ENCODE peak calls at places on chromosome 15, in seven cellular contexts. V is EL; A is HuH-7; L is endothelial cell; T is left lobe of liver; S is stimulated activated CD4-positive, alpha-beta T cell treated with anti-CD3 and anti-CD28 coated beads, Interleukin-2, amount 100 ng/mL, for 48 hours; O is AG04450. Q is an unnamed sample.
A peak's percentile ranks its signal among the peaks of the same experiment; 100 is the strongest.

GRCh38 chr15:44598892-44599291 is 61.9 kb downstream of the EIF3J start:
- DNase-seq in V (peak; percentile 68), A (no peak), L (no peak), T (no peak), S (no peak), O (peak; percentile 29), Q (no peak)

GRCh38 chr15:47673343-47673761 is 44.0 kb upstream of the SEMA6D start:
- DNase-seq in V (no peak), A (no peak), L (no peak), T (no peak), S (no peak), O (no peak), Q (no peak)

GRCh38 chr15:60130398-60130797 is 126.3 kb downstream of the FOXB1 start:
- DNase-seq in V (no peak), A (no peak), L (no peak), T (no peak), S (no peak), O (no peak), Q (no peak)

GRCh38 chr15:93111451-93111850 is 22.4 kb upstream of the RGMA start:
- DNase-seq in V (no peak), A (no peak), L (no peak), T (no peak), S (no peak), O (no peak), Q (no peak)

GRCh38 chr15:26634319-26634718 is 138.5 kb downstream of the GABRB3 start:
- DNase-seq in V (no peak), A (no peak), L (no peak), T (no peak), S (no peak), O (no peak), Q (no peak)

GRCh38 chr15:42037650-42038049 is 16.8 kb upstream of the PLA2G4E start:
- DNase-seq in V (no peak), A (no peak), L (no peak), T (peak; percentile 55), S (no peak), O (no peak), Q (no peak)

GRCh38 chr15:85499498-85499897 is 119.1 kb downstream of the AKAP13 start:
- DNase-seq in V (no peak), A (no peak), L (no peak), T (no peak), S (no peak), O (no peak), Q (no peak)

GRCh38 chr15:40782609-40783227 is 12.9 kb downstream of the C15orf62 start:
- DNase-seq in V (peak; percentile 23), A (peak; percentile 64), L (peak; percentile 70), T (peak; percentile 81), S (peak; percentile 67), O (no peak), Q (peak; percentile 38)